ENCODE peak calls at places on chromosomes 11 and 22, in seven cellular contexts. One of them, this sample, is unnamed.

GRCh38 chr11:98107736-98108135 is 913.0 kb upstream of the CNTN5 start:
- DNase-seq in progenitor cell of endocrine pancreas: no peak
- DNase-seq in GM13977: no peak
- DNase-seq in transverse colon: no peak
- DNase-seq in stomach: no peak
- DNase-seq in cardiac muscle cell: peak
- DNase-seq in AG09309: no peak
- DNase-seq in this sample: no peak

GRCh38 chr11:125351045-125351867 is 144.8 kb downstream of the FEZ1 start:
- DNase-seq in progenitor cell of endocrine pancreas: no peak
- DNase-seq in GM13977: no peak
- DNase-seq in transverse colon: no peak
- DNase-seq in stomach: no peak
- DNase-seq in cardiac muscle cell: no peak
- DNase-seq in AG09309: no peak
- DNase-seq in this sample: no peak

GRCh38 chr11:71298761-71299181 is 46.4 kb upstream of the SHANK2 start:
- DNase-seq in progenitor cell of endocrine pancreas: no peak
- DNase-seq in GM13977: no peak
- DNase-seq in transverse colon: no peak
- DNase-seq in stomach: peak
- DNase-seq in cardiac muscle cell: no peak
- DNase-seq in AG09309: no peak
- DNase-seq in this sample: peak

GRCh38 chr11:121723261-121723741 is 270.5 kb upstream of the SORL1-AS1 start:
- DNase-seq in progenitor cell of endocrine pancreas: no peak
- DNase-seq in GM13977: no peak
- DNase-seq in transverse colon: no peak
- DNase-seq in stomach: no peak
- DNase-seq in cardiac muscle cell: peak
- DNase-seq in AG09309: no peak
- DNase-seq in this sample: no peak

GRCh38 chr11:76579752-76580151 is 90.8 kb downstream of the LRRC32 start:
- DNase-seq in progenitor cell of endocrine pancreas: no peak
- DNase-seq in GM13977: no peak
- DNase-seq in transverse colon: no peak
- DNase-seq in stomach: no peak
- DNase-seq in cardiac muscle cell: no peak
- DNase-seq in AG09309: no peak
- DNase-seq in this sample: no peak

GRCh38 chr11:104462346-104462745 is 298.4 kb upstream of the PDGFD start:
- DNase-seq in progenitor cell of endocrine pancreas: no peak
- DNase-seq in GM13977: no peak
- DNase-seq in transverse colon: no peak
- DNase-seq in stomach: no peak
- DNase-seq in cardiac muscle cell: peak
- DNase-seq in AG09309: no peak
- DNase-seq in this sample: no peak

GRCh38 chr11:30488304-30488998 is 97.7 kb downstream of the MPPED2 start:
- DNase-seq in progenitor cell of endocrine pancreas: no peak
- DNase-seq in GM13977: no peak
- DNase-seq in transverse colon: peak
- DNase-seq in stomach: peak
- DNase-seq in cardiac muscle cell: peak
- DNase-seq in AG09309: no peak
- DNase-seq in this sample: no peak

GRCh38 chr11:30503156-30503555 is 83.0 kb downstream of the MPPED2 start:
- DNase-seq in progenitor cell of endocrine pancreas: no peak
- DNase-seq in GM13977: no peak
- DNase-seq in transverse colon: no peak
- DNase-seq in stomach: no peak
- DNase-seq in cardiac muscle cell: no peak
- DNase-seq in AG09309: no peak
- DNase-seq in this sample: no peak

GRCh38 chr11:2664331-2664730 is 35.5 kb downstream of the KCNQ1OT1 start:
- DNase-seq in progenitor cell of endocrine pancreas: peak
- DNase-seq in GM13977: no peak
- DNase-seq in transverse colon: no peak
- DNase-seq in stomach: peak
- DNase-seq in cardiac muscle cell: no peak
- DNase-seq in AG09309: no peak
- DNase-seq in this sample: no peak

GRCh38 chr22:23752090-23752691 is 1.3 kb upstream of the ZNF70 start:
- DNase-seq in progenitor cell of endocrine pancreas: no peak
- DNase-seq in GM13977: peak
- DNase-seq in transverse colon: peak
- DNase-seq in stomach: no peak
- DNase-seq in cardiac muscle cell: no peak
- DNase-seq in AG09309: no peak
- DNase-seq in this sample: no peak

GRCh38 chr22:20552913-20553401 is 45.5 kb downstream of the MED15 start:
- DNase-seq in progenitor cell of endocrine pancreas: no peak
- DNase-seq in GM13977: no peak
- DNase-seq in transverse colon: no peak
- DNase-seq in stomach: no peak
- DNase-seq in cardiac muscle cell: peak
- DNase-seq in AG09309: no peak
- DNase-seq in this sample: no peak

GRCh38 chr22:41619979-41620645 is 731 bp downstream of the DESI1 start:
- DNase-seq in progenitor cell of endocrine pancreas: peak
- DNase-seq in GM13977: no peak
- DNase-seq in transverse colon: peak
- DNase-seq in stomach: peak
- DNase-seq in cardiac muscle cell: no peak
- DNase-seq in AG09309: no peak
- DNase-seq in this sample: peak
- TF ChIP-seq CTCF in progenitor cell of endocrine pancreas: no peak
- TF ChIP-seq CTCF in GM13977: no peak
- TF ChIP-seq CTCF in transverse colon: no peak
- TF ChIP-seq CTCF in stomach: no peak
- TF ChIP-seq CTCF in cardiac muscle cell: peak
- TF ChIP-seq CTCF in AG09309: peak
- TF ChIP-seq CTCF in this sample: no peak

GRCh38 chr11:101428918-101429317 is 154.9 kb downstream of the TRPC6 start:
- DNase-seq in progenitor cell of endocrine pancreas: no peak
- DNase-seq in GM13977: no peak
- DNase-seq in transverse colon: no peak
- DNase-seq in stomach: no peak
- DNase-seq in cardiac muscle cell: peak
- DNase-seq in AG09309: no peak
- DNase-seq in this sample: no peak
- TF ChIP-seq CTCF in progenitor cell of endocrine pancreas: peak
- TF ChIP-seq CTCF in GM13977: peak
- TF ChIP-seq CTCF in transverse colon: peak
- TF ChIP-seq CTCF in stomach: peak
- TF ChIP-seq CTCF in cardiac muscle cell: peak
- TF ChIP-seq CTCF in AG09309: peak
- TF ChIP-seq CTCF in this sample: peak

DNA sequence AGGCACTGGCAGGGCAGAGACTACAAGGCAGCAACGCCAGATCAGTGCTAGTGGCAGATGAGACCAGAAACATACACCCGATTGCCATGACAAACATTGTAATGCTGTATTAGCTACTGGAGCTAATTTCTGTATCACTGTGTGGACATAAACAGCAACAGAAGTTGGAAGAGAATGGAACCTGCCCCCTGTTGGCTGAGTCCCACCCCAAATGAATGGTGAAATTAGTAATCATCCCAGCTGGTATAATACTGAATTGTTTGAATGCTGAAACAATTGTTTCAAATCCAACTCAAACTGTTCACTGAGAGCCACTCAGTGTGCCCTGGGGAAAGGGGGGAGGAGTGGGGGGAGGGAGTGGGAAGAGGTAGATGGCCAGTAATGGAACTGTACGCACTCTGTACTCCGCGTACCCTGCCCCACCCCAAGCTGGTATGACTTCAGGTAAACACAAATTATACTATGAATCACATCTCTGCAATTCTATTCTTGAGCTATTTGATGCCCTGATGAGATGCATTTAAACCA is 11.2 kb upstream of the BIRC3 start:
- DNase-seq in progenitor cell of endocrine pancreas: no peak
- DNase-seq in GM13977: no peak
- DNase-seq in transverse colon: peak
- DNase-seq in stomach: peak
- DNase-seq in cardiac muscle cell: no peak
- DNase-seq in AG09309: no peak
- DNase-seq in this sample: no peak
- TF ChIP-seq CTCF in progenitor cell of endocrine pancreas: no peak
- TF ChIP-seq CTCF in GM13977: no peak
- TF ChIP-seq CTCF in transverse colon: no peak
- TF ChIP-seq CTCF in stomach: no peak
- TF ChIP-seq CTCF in cardiac muscle cell: no peak
- TF ChIP-seq CTCF in AG09309: no peak
- TF ChIP-seq CTCF in this sample: no peak

GRCh38 chr11:28585007-28585406 is 476.8 kb downstream of the METTL15 start:
- DNase-seq in progenitor cell of endocrine pancreas: no peak
- DNase-seq in GM13977: no peak
- DNase-seq in transverse colon: no peak
- DNase-seq in stomach: no peak
- DNase-seq in cardiac muscle cell: peak
- DNase-seq in AG09309: peak
- DNase-seq in this sample: no peak

GRCh38 chr11:28581286-28582242 is 473.4 kb downstream of the METTL15 start:
- DNase-seq in progenitor cell of endocrine pancreas: no peak
- DNase-seq in GM13977: no peak
- DNase-seq in transverse colon: no peak
- DNase-seq in stomach: no peak
- DNase-seq in cardiac muscle cell: peak
- DNase-seq in AG09309: peak
- DNase-seq in this sample: no peak
- TF ChIP-seq CTCF in progenitor cell of endocrine pancreas: no peak
- TF ChIP-seq CTCF in GM13977: no peak
- TF ChIP-seq CTCF in transverse colon: no peak
- TF ChIP-seq CTCF in stomach: no peak
- TF ChIP-seq CTCF in cardiac muscle cell: no peak
- TF ChIP-seq CTCF in AG09309: no peak
- TF ChIP-seq CTCF in this sample: peak

GRCh38 chr11:119486016-119486415 is 63.0 kb upstream of the THY1 start:
- DNase-seq in progenitor cell of endocrine pancreas: no peak
- DNase-seq in GM13977: no peak
- DNase-seq in transverse colon: no peak
- DNase-seq in stomach: no peak
- DNase-seq in cardiac muscle cell: no peak
- DNase-seq in AG09309: no peak
- DNase-seq in this sample: no peak

GRCh38 chr11:119486691-119487259 is 63.8 kb upstream of the THY1 start:
- DNase-seq in progenitor cell of endocrine pancreas: no peak
- DNase-seq in GM13977: no peak
- DNase-seq in transverse colon: no peak
- DNase-seq in stomach: peak
- DNase-seq in cardiac muscle cell: no peak
- DNase-seq in AG09309: no peak
- DNase-seq in this sample: peak

GRCh38 chr11:119483341-119483880 is 60.4 kb upstream of the THY1 start:
- DNase-seq in progenitor cell of endocrine pancreas: no peak
- DNase-seq in GM13977: no peak
- DNase-seq in transverse colon: no peak
- DNase-seq in stomach: peak
- DNase-seq in cardiac muscle cell: no peak
- DNase-seq in AG09309: no peak
- DNase-seq in this sample: peak

GRCh38 chr11:119483881-119484371 is 61.0 kb upstream of the THY1 start:
- DNase-seq in progenitor cell of endocrine pancreas: no peak
- DNase-seq in GM13977: no peak
- DNase-seq in transverse colon: no peak
- DNase-seq in stomach: no peak
- DNase-seq in cardiac muscle cell: no peak
- DNase-seq in AG09309: no peak
- DNase-seq in this sample: peak

DNA sequence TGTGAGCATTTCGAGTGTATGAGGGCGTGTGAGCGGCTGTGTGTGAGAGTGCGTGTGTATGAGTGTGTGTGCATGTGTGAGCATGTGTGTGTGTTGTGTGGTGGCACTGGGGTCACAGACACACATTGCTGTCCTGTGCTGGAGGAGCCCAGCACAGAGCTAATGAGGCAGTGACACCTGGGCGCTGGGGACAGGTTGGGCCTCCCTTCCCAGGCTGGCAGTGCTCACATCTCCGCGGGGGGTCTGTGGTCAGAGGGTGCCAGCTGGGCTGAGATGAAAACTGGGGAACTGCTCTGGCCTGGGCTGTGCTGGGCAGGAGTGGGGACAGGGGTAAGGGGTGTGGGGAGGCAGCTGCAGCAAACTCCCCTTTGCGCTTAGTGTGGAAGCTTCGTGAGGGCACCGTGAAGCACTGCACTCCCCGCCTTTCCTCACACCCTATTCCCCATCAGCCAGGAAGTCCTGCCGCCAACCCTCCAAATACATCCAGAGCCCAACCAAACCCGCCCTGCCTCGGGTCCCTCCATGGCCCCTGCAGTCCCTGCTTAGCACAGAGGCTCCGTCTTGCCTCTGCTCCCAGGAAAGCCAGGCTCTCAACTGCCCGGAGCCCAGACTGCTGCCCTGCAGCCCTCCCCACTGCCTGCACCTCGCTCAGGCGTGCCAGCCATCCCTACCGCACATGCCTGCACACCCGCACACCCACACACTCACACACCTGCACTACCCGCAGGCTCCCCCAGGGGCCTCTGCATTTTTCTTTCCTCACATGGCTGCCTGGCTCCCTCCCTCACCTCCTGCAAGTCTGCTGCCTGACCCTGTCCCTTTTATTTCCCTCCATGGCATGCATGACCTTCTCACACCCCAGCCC is 62.0 kb upstream of the THY1 start:
- DNase-seq in progenitor cell of endocrine pancreas: no peak
- DNase-seq in GM13977: no peak
- DNase-seq in transverse colon: no peak
- DNase-seq in stomach: peak
- DNase-seq in cardiac muscle cell: no peak
- DNase-seq in AG09309: no peak
- DNase-seq in this sample: peak
- TF ChIP-seq CTCF in progenitor cell of endocrine pancreas: peak
- TF ChIP-seq CTCF in GM13977: peak
- TF ChIP-seq CTCF in transverse colon: no peak
- TF ChIP-seq CTCF in stomach: no peak
- TF ChIP-seq CTCF in cardiac muscle cell: peak
- TF ChIP-seq CTCF in AG09309: no peak
- TF ChIP-seq CTCF in this sample: peak

DNA sequence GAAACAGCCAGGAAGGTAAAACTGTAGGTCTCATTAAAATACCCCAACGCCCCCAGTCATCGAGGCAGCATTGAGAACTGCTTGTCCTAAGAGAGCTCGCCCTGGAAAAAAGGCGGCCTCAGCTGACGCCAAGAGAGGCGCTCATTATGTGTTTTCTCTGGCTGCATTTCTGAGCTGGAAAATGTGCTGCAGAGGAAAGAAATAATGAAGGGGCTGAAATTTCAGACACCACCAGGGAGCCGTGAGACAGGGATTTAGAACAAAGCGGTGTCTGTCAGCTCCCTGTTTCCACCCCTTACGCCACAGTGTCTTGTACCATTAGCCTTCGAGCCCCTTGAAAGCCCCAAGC is 14.4 kb downstream of the USH1C start:
- DNase-seq in progenitor cell of endocrine pancreas: no peak
- DNase-seq in GM13977: no peak
- DNase-seq in transverse colon: no peak
- DNase-seq in stomach: no peak
- DNase-seq in cardiac muscle cell: no peak
- DNase-seq in AG09309: no peak
- DNase-seq in this sample: no peak
- TF ChIP-seq CTCF in progenitor cell of endocrine pancreas: no peak
- TF ChIP-seq CTCF in GM13977: no peak
- TF ChIP-seq CTCF in transverse colon: no peak
- TF ChIP-seq CTCF in stomach: no peak
- TF ChIP-seq CTCF in cardiac muscle cell: no peak
- TF ChIP-seq CTCF in AG09309: no peak
- TF ChIP-seq CTCF in this sample: no peak